ENCODE peak calls at places on chromosomes 7 and 10, in four cellular contexts. A, O, G and L are unnamed samples.
A peak's percentile ranks its signal among the peaks of the same experiment; 100 is the strongest.

GRCh38 chr7:79319369-79319768 is 134.1 kb downstream of the MAGI2 start:
- DNase-seq in O (no peak), G (no peak), A (no peak), L (no peak)

GRCh38 chr7:45147858-45148652 is 9.5 kb upstream of the RAMP3 start:
- DNase-seq in A (no peak), G (no peak), O (peak; percentile 53), L (no peak)

GRCh38 chr10:112000466-112000865 is 183.1 kb downstream of the GPAM start:
- DNase-seq in A (no peak), O (no peak), G (no peak), L (no peak)

GRCh38 chr7:30596043-30596641 is 1.5 kb downstream of the GARS1 start:
- DNase-seq in O (no peak), G (no peak), A (no peak), L (no peak)

GRCh38 chr7:102321351-102322201 is 34.7 kb downstream of the SPDYE6 start:
- DNase-seq in O (no peak), A (no peak), G (no peak), L (no peak)

GRCh38 chr7:87339373-87339897 is 6.0 kb upstream of the CROT start:
- DNase-seq in A (no peak), G (no peak), O (no peak), L (no peak)

GRCh38 chr10:4229106-4229505 is 444.1 kb upstream of the KLF6 start:
- DNase-seq in O (no peak), G (no peak), A (no peak), L (no peak)

GRCh38 chr7:154720016-154720415 is 282.9 kb downstream of the PAXIP1 start:
- DNase-seq in A (no peak), O (no peak), G (no peak), L (no peak)

GRCh38 chr10:127452568-127452967 is 96.5 kb upstream of the NPS start:
- DNase-seq in A (no peak), G (no peak), O (no peak), L (no peak)

GRCh38 chr7:111192614-111193053 is 101.7 kb downstream of the LRRN3 start:
- DNase-seq in G (no peak), A (no peak), O (no peak), L (no peak)

GRCh38 chr7:138097064-138097741 is 20.9 kb downstream of the AKR1D1 start:
- DNase-seq in O (no peak), A (no peak), G (no peak), L (no peak)

GRCh38 chr10:34651796-34652195 is 163.3 kb downstream of the PARD3 start:
- DNase-seq in O (no peak), A (no peak), G (no peak), L (no peak)

GRCh38 chr7:142908921-142909870 is 23.7 kb upstream of the TRPV6 start:
- DNase-seq in G (no peak), A (no peak), O (peak; percentile 38), L (peak; percentile 82)

GRCh38 chr7:24971333-24972165 is 8.4 kb downstream of the OSBPL3 start:
- DNase-seq in A (no peak), G (no peak), O (no peak), L (no peak)

GRCh38 chr10:13587367-13587766 is 602 bp downstream of the PRPF18 start:
- DNase-seq in O (no peak), A (no peak), G (no peak), L (no peak)

GRCh38 chr7:67267914-67268313 is 271.3 kb downstream of the TYW1 start:
- DNase-seq in O (no peak), G (no peak), A (no peak), L (no peak)

GRCh38 chr10:32000937-32001336 is 55.3 kb downstream of the KIF5B start:
- DNase-seq in O (no peak), A (no peak), G (no peak), L (no peak)

GRCh38 chr10:24287559-24288195 is 78.7 kb downstream of the KIAA1217 start:
- DNase-seq in G (no peak), A (no peak), O (no peak), L (no peak)

GRCh38 chr7:142808461-142808801 is 37.7 kb downstream of the PRSS2 start:
- DNase-seq in O (no peak), G (no peak), A (no peak), L (no peak)

GRCh38 chr7:1359681-1360485 is 99.4 kb downstream of the MICALL2 start:
- DNase-seq in O (no peak), G (no peak), A (no peak), L (no peak)